ENCODE peak calls at places on chromosomes 6 and 20, in four cellular contexts. I, B, N and S are unnamed samples. For H3K4me1 and H3K27me3, the result is how much of the 10 kb centered on the place peaks cover.

GRCh38 chr20:21183722-21184121 is 57.8 kb downstream of the KIZ start:
- DNase-seq in I (no peak), B (no peak), N (no peak), S (no peak)

GRCh38 chr20:51366155-51366886 is 176.2 kb downstream of the NFATC2 start:
- DNase-seq in B (peak), N (peak), I (peak), S (no peak)

GRCh38 chr6:136646377-136646776 is 96.2 kb upstream of the MAP7 start:
- DNase-seq in B (no peak), I (no peak), N (no peak), S (no peak)

GRCh38 chr6:53279301-53279700 is 69.4 kb downstream of the ELOVL5 start:
- DNase-seq in I (no peak), B (no peak), N (no peak), S (no peak)

GRCh38 chr6:153150767-153151440 is 19.8 kb upstream of the RGS17 start:
- DNase-seq in B (no peak), I (no peak), N (peak), S (peak)

GRCh38 chr6:150185697-150186096 is 42.9 kb downstream of the PPP1R14C start:
- DNase-seq in N (peak), I (no peak), B (no peak), S (no peak)

GRCh38 chr20:38536310-38536709 is 44.7 kb upstream of the ADIG start:
- DNase-seq in B (no peak), N (no peak), I (no peak), S (no peak)

GRCh38 chr6:27129095-27129815 is 118.2 kb upstream of the PRSS16 start:
- DNase-seq in I (no peak), B (no peak), N (no peak), S (no peak)

GRCh38 chr6:45474376-45474775 is 96.6 kb upstream of the SUPT3H start:
- DNase-seq in I (no peak), B (no peak), N (no peak), S (no peak)

GRCh38 chr20:14790771-14791517 is 453.5 kb upstream of the FLRT3 start:
- DNase-seq in N (no peak), I (no peak), B (no peak), S (no peak)

GRCh38 chr20:31572042-31572700 is 32.9 kb upstream of the ID1 start:
- DNase-seq in B (no peak), N (no peak), I (no peak), S (no peak)

GRCh38 chr6:155047523-155047922 is 52.4 kb downstream of the TIAM2 start:
- DNase-seq in N (no peak), I (no peak), B (no peak), S (no peak)

GRCh38 chr20:40056186-40056585 is 632.9 kb downstream of the MAFB start:
- DNase-seq in N (no peak), I (no peak), B (no peak), S (no peak)

GRCh38 chr6:132719736-132720448 is 6.0 kb upstream of the VNN1 start:
- DNase-seq in I (no peak), N (no peak), B (no peak), S (no peak)

GRCh38 chr20:53622247-53623114 is 28.8 kb upstream of the ZNF217 start:
- DNase-seq in N (no peak), B (no peak), I (peak), S (no peak)

GRCh38 chr20:49787371-49788357 is 25.0 kb upstream of the SLC9A8 start:
- DNase-seq in N (no peak), B (no peak), I (no peak), S (no peak)

GRCh38 chr6:36676142-36677058 is 2.1 kb upstream of the CDKN1A start:
- DNase-seq in N (no peak), B (no peak), I (no peak), S (no peak)

GRCh38 chr20:45433316-45433715 is 17.4 kb downstream of the PIGT start:
- DNase-seq in B (peak), I (peak), N (no peak), S (no peak)

GRCh38 chr6:151806757-151807512 is 547 bp upstream of the ESR1 start:
- DNase-seq in N (no peak), B (no peak), I (no peak), S (no peak)
- H3K4me3 ChIP-seq in N (peak), B (peak), I (peak), S (no peak)

DNA sequence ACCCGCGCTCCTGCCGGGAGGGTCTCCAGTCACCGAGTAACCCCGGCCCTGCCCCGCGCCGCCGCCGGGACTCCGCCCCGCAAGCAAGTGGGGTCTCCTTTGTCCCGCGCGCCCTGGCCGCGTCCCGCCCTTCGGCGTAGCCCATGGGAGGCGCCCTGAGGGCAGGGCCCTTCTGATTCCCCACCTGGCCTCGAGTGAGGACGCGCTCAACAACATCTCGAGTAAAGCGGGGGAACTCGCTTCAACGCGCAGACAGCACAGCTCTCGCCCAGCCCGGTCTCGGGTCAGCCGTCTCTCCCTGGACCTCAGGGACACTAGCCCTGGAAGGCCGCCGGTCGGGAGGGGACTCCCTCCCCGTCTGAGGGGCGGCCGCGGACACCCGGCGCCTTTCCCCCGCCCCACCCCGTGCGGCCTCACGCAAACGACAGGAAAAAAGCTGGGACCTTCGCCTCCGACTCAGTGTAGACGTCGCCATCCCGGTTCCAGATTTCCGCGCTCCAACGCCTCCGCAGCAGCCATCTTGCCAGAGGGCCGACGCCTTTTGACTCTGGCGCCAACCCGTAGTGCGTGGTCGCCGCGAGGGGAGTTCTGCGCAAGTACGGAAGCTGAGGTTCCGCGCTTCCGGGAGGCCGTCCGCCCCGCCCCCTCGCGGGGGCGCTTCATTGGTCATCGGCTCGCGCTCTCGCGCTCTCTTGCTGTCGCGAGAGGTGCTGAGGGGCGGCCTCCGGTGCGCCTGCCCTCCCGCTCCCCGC is 418 bp upstream of the GID8 start:
- DNase-seq in B (peak), N (peak), I (peak), S (peak)
- H3K4me1 ChIP-seq in B (half or more), N (under half), I (under half), S (under half)

GRCh38 chr20:63150911-63151531 is 64.9 kb downstream of the YTHDF1 start:
- DNase-seq in N (peak), B (no peak), I (no peak), S (peak)
- H3K27me3 ChIP-seq in N (under half), B (under half), I (under half), S (half or more)

GRCh38 chr6:117266267-117266797 is 974 bp downstream of the VGLL2 start:
- DNase-seq in B (no peak), N (no peak), I (no peak), S (no peak)
- H3K4me3 ChIP-seq in B (peak), N (peak), I (peak), S (no peak)

DNA sequence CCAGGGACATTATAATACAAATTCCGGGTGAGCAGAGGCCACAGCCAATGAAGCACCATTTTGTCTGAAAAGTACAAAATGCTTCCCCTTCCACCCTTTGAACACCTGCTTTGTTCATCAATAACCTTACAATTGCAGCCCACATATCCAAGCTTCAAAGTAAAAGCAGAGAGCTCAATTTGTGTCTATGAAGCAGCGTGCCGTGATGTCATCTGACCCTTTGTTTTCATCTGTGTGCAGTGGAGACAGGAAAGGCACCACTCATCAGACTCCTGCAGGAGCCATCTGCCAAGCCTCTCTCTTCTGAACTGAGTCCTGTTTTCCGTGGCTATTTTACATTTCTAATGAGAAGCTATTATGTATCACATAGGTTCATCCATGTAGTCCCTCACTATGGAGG is 7.5 kb upstream of the LY86 start:
- DNase-seq in B (no peak), I (no peak), N (no peak), S (no peak)
- H3K4me1 ChIP-seq in B (under half), I (under half), N (under half), S (under half)

GRCh38 chr6:30096829-30097228 is 16.1 kb downstream of the TRIM31 start:
- DNase-seq in N (no peak), I (no peak), B (no peak), S (no peak)

GRCh38 chr6:30092852-30093543 is 17.4 kb upstream of the RNF39 start:
- DNase-seq in B (no peak), I (no peak), N (no peak), S (no peak)

GRCh38 chr6:30087876-30088275 is 12.3 kb upstream of the RNF39 start:
- DNase-seq in B (no peak), I (no peak), N (no peak), S (no peak)

GRCh38 chr6:30093951-30094350 is 18.4 kb upstream of the RNF39 start:
- DNase-seq in B (no peak), N (no peak), I (no peak), S (no peak)

GRCh38 chr6:30091577-30092381 is 16.2 kb upstream of the RNF39 start:
- DNase-seq in N (no peak), B (peak), I (no peak), S (no peak)
- H3K27me3 ChIP-seq in N (under half), B (under half), I (under half), S (half or more)

GRCh38 chr6:16712250-16712930 is 48.9 kb downstream of the ATXN1 start:
- DNase-seq in B (no peak), I (no peak), N (no peak), S (peak)
- H3K4me3 ChIP-seq in B (no peak), I (peak), N (no peak), S (peak)

DNA sequence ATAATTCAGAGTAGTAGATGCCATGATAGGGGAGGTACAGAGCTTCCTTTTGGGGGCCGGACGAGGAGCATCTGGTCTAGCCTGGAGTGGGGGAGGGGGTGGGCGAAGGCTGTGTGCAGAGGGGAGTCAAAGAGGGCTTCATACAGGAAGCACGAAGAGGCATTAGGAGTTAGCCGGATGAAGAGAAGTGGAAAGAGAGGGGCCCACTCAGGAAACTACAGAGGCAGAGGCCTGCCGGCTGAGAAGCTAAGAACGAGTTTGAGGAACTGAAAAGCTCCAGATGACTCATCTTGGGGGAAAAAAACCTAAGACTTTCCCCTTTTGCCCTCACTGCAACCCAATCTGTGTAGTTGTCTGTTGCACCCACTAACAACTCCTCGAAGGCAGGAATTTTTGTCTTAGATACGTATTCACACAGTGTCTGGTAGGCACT is 664 bp downstream of the CNPY3 start:
- DNase-seq in N (no peak), B (peak), I (peak), S (no peak)
- H3K4me1 ChIP-seq in N (under half), B (under half), I (under half), S (under half)

GRCh38 chr20:22464312-22465003 is 119.9 kb downstream of the FOXA2 start:
- DNase-seq in B (no peak), I (no peak), N (no peak), S (no peak)

GRCh38 chr20:22460231-22460630 is 124.1 kb downstream of the FOXA2 start:
- DNase-seq in I (no peak), N (no peak), B (no peak), S (no peak)

GRCh38 chr20:22459754-22460153 is 124.6 kb downstream of the FOXA2 start:
- DNase-seq in B (no peak), N (no peak), I (no peak), S (no peak)

GRCh38 chr20:22462975-22463914 is 121.1 kb downstream of the FOXA2 start:
- DNase-seq in B (no peak), N (no peak), I (no peak), S (no peak)

DNA sequence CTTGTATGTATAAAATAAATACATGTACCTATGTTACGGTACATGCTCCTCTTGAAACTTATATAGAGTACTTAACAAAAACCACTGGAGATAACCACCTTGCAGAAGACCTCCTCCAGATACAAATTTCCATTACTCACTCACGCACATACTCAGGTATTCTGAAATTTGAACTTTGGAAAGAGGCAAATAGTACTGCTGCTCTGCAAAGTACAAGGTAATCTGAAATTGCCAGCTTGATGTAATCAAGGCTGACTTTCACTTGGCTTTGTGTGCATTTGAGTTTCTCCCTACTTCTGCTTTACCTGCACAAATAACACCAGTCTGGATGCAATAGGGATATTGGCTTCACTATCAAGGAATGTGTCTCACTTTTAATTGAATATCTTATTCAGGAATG is 123.6 kb downstream of the FOXA2 start:
- DNase-seq in N (no peak), B (no peak), I (no peak), S (no peak)
- H3K27me3 ChIP-seq in N (under half), B (under half), I (under half), S (under half)